ENCODE peak calls at places on chromosomes 1 and 21, in ten cellular contexts. Z, O, G, C, Q, J, I, H, W and X are unnamed samples.

GRCh38 chr1:184974086-184974836 is at the start of gene NIBAN1:
- DNase-seq in Z (peak; percentile 80), O (peak; percentile 63), G (peak; percentile 62), C (peak; percentile 63), Q (peak; percentile 93), J (peak; percentile 76), I (peak; percentile 73), H (peak; percentile 47), W (peak; percentile 90), X (peak; percentile 65)

GRCh38 chr1:24806588-24806987 is 61.3 kb downstream of the CLIC4 start:
- DNase-seq in Z (no peak), O (no peak), G (no peak), C (no peak), Q (no peak), J (no peak), I (no peak), H (no peak), W (no peak), X (no peak)

GRCh38 chr1:229514578-229515275 is 6.6 kb upstream of the NUP133 start:
- DNase-seq in Z (peak; percentile 53), O (peak; percentile 38), G (peak; percentile 78), C (peak; percentile 61), Q (no peak), J (peak; percentile 78), I (peak; percentile 60), H (peak; percentile 36), W (peak; percentile 68), X (peak; percentile 69)

GRCh38 chr21:42208801-42209490 is 10.0 kb upstream of the ABCG1 start:
- DNase-seq in Z (no peak), O (no peak), G (peak; percentile 78), C (peak; percentile 44), Q (no peak), J (no peak), I (no peak), H (no peak), W (no peak), X (no peak)

GRCh38 chr21:34857122-34857713 is 188.4 kb downstream of the CLIC6 start:
- DNase-seq in Z (no peak), O (no peak), G (no peak), C (no peak), Q (no peak), J (no peak), I (no peak), H (no peak), W (no peak), X (no peak)

GRCh38 chr1:39957299-39958020 is 2.5 kb downstream of the MFSD2A start:
- DNase-seq in Z (no peak), O (no peak), G (no peak), C (no peak), Q (no peak), J (peak; percentile 29), I (no peak), H (no peak), W (no peak), X (no peak)

GRCh38 chr1:52506349-52506748 is 46.5 kb downstream of the TUT4 start:
- DNase-seq in Z (no peak), O (no peak), G (no peak), C (no peak), Q (no peak), J (no peak), I (no peak), H (no peak), W (no peak), X (no peak)

GRCh38 chr1:218658899-218659298 is 313.8 kb downstream of the TGFB2 start:
- DNase-seq in Z (no peak), O (no peak), G (no peak), C (no peak), Q (no peak), J (peak; percentile 48), I (no peak), H (no peak), W (no peak), X (no peak)

GRCh38 chr1:174883361-174883760 is 116.4 kb upstream of the CACYBP start:
- DNase-seq in Z (no peak), O (no peak), G (no peak), C (no peak), Q (no peak), J (peak; percentile 52), I (no peak), H (no peak), W (no peak), X (no peak)

GRCh38 chr21:36932417-36932816 is 34.1 kb downstream of the HLCS start:
- DNase-seq in Z (no peak), O (no peak), G (no peak), C (no peak), Q (no peak), J (no peak), I (no peak), H (no peak), W (no peak), X (no peak)

GRCh38 chr1:211986628-211987254 is 48.6 kb downstream of the INTS7 start:
- DNase-seq in Z (no peak), O (no peak), G (no peak), C (no peak), Q (no peak), J (no peak), I (no peak), H (no peak), W (no peak), X (no peak)
- H3K36me3 ChIP-seq in Z (peaks cover 46% of the 10 kb centered on the region), O (no peaks in the 10 kb centered on the region), G (no peaks in the 10 kb centered on the region), C (peaks cover 61% of the 10 kb centered on the region), Q (no peaks in the 10 kb centered on the region), J (no peaks in the 10 kb centered on the region), I (no peaks in the 10 kb centered on the region), H (no peaks in the 10 kb centered on the region), W (peaks cover 4% of the 10 kb centered on the region), X (no peaks in the 10 kb centered on the region)

GRCh38 chr1:110635434-110635833 is 29.3 kb upstream of the KCNA2 start:
- DNase-seq in Z (no peak), O (no peak), G (no peak), C (no peak), Q (no peak), J (no peak), I (no peak), H (no peak), W (no peak), X (no peak)

GRCh38 chr1:110631836-110632620 is 25.9 kb upstream of the KCNA2 start:
- DNase-seq in Z (no peak), O (no peak), G (no peak), C (no peak), Q (no peak), J (no peak), I (no peak), H (no peak), W (no peak), X (no peak)

GRCh38 chr1:110634455-110635281 is 28.5 kb upstream of the KCNA2 start:
- DNase-seq in Z (peak; percentile 91), O (peak; percentile 37), G (peak; percentile 6), C (no peak), Q (peak; percentile 87), J (peak; percentile 90), I (peak; percentile 81), H (peak; percentile 21), W (peak; percentile 89), X (peak; percentile 51)

GRCh38 chr1:110634086-110634454 is 27.9 kb upstream of the KCNA2 start:
- DNase-seq in Z (no peak), O (no peak), G (no peak), C (no peak), Q (no peak), J (no peak), I (no peak), H (no peak), W (no peak), X (no peak)

DNA sequence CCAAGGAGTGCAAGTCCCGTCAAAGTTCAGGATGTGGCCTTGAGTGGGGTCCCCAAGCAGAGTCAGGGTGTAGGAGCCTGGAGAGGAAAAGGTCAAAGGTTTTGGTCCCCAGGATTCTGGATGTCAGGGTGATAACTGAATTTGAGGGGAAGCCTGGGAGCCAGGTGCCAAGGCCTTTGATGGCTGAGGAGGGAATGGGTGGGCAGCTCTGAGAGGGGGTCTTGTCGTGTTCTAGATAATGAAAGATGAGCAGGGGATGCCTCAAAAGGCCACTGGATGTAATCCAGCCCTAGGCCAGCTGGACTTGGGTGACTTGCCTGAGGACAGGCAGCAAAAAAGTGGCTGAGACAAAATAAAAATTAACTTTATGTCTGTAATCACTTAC is 27.5 kb upstream of the KCNA2 start:
- DNase-seq in Z (no peak), O (no peak), G (no peak), C (no peak), Q (no peak), J (no peak), I (no peak), H (no peak), W (no peak), X (no peak)
- H3K4me1 ChIP-seq in Z (no peaks in the 10 kb centered on the region), O (peaks cover 85% of the 10 kb centered on the region), G (peaks cover 4% of the 10 kb centered on the region), C (peaks cover 7% of the 10 kb centered on the region), Q (peaks cover 75% of the 10 kb centered on the region), J (no peaks in the 10 kb centered on the region), I (no peaks in the 10 kb centered on the region), H (peaks cover 15% of the 10 kb centered on the region), W (no peaks in the 10 kb centered on the region), X (no peaks in the 10 kb centered on the region)

DNA sequence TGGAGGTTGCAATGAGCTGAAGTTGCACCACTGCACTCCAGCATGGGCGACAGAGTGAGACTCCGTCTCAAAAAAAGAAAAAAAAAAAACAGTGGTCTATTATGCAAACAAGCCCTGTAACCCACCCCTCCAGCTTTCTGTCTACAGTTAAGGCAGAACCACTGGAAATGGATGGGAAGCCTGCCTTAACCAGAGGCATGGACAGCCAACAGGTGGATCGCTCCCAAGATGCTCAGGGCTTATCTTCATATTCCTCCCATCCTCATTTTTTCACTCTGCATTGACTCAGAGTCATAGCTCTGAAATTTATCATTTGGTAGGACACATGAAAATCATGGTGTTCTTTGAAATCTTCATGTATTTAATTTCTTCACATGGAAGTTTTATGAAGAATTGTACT is 8.7 kb downstream of the MTFR1L start:
- DNase-seq in Z (no peak), O (no peak), G (no peak), C (no peak), Q (no peak), J (no peak), I (no peak), H (no peak), W (no peak), X (no peak)
- H3K36me3 ChIP-seq in Z (peaks cover 85% of the 10 kb centered on the region), O (peaks cover 48% of the 10 kb centered on the region), G (peaks cover 26% of the 10 kb centered on the region), C (peaks cover 91% of the 10 kb centered on the region), Q (peaks cover 2% of the 10 kb centered on the region), J (peaks cover 56% of the 10 kb centered on the region), I (no peaks in the 10 kb centered on the region), H (peaks cover 3% of the 10 kb centered on the region), W (peaks cover 17% of the 10 kb centered on the region), X (peaks cover 18% of the 10 kb centered on the region)

GRCh38 chr1:19079541-19079940 is 123.1 kb upstream of the IFFO2 start:
- DNase-seq in Z (no peak), O (no peak), G (no peak), C (no peak), Q (no peak), J (no peak), I (no peak), H (no peak), W (no peak), X (no peak)

GRCh38 chr1:19080715-19081114 is 124.2 kb upstream of the IFFO2 start:
- DNase-seq in Z (no peak), O (no peak), G (no peak), C (no peak), Q (no peak), J (peak; percentile 19), I (no peak), H (no peak), W (no peak), X (no peak)

GRCh38 chr1:19078503-19078902 is 122.0 kb upstream of the IFFO2 start:
- DNase-seq in Z (no peak), O (no peak), G (no peak), C (no peak), Q (no peak), J (no peak), I (no peak), H (no peak), W (no peak), X (no peak)

GRCh38 chr1:19081218-19081893 is 124.9 kb upstream of the IFFO2 start:
- DNase-seq in Z (peak; percentile 64), O (no peak), G (peak; percentile 59), C (no peak), Q (no peak), J (peak; percentile 72), I (no peak), H (no peak), W (peak; percentile 72), X (peak; percentile 77)

GRCh38 chr1:19079983-19080472 is 123.6 kb upstream of the IFFO2 start:
- DNase-seq in Z (no peak), O (no peak), G (peak; percentile 47), C (no peak), Q (no peak), J (no peak), I (no peak), H (no peak), W (no peak), X (no peak)
- H3K4me1 ChIP-seq in Z (no peaks in the 10 kb centered on the region), O (peaks cover 12% of the 10 kb centered on the region), G (peaks cover 5% of the 10 kb centered on the region), C (no peaks in the 10 kb centered on the region), Q (peaks cover 40% of the 10 kb centered on the region), J (no peaks in the 10 kb centered on the region), I (no peaks in the 10 kb centered on the region), H (peaks cover 6% of the 10 kb centered on the region), W (no peaks in the 10 kb centered on the region), X (peaks cover 21% of the 10 kb centered on the region)